ENCODE peak calls at places on chromosomes 1 and 21, in ten cellular contexts. V, U, L, N, B, P, Y, M, H and K are unnamed samples.

GRCh38 chr1:176949033-176949662 is 215.4 kb downstream of the ASTN1 start:
- DNase-seq in V (peak; percentile 48), U (peak; percentile 53), L (no peak), N (no peak), B (peak; percentile 25), P (no peak), Y (no peak), M (no peak), H (peak; percentile 66), K (peak; percentile 97)

GRCh38 chr1:116152577-116152943 is 41.4 kb downstream of the MAB21L3 start:
- DNase-seq in V (no peak), U (no peak), L (no peak), N (no peak), B (no peak), P (no peak), Y (no peak), M (no peak), H (no peak), K (no peak)

GRCh38 chr1:25486602-25487001 is 55.9 kb downstream of the MACO1 start:
- DNase-seq in V (peak; percentile 47), U (no peak), L (no peak), N (no peak), B (no peak), P (no peak), Y (peak; percentile 83), M (no peak), H (peak; percentile 14), K (peak; percentile 50)

GRCh38 chr21:28444131-28444530 is 548.5 kb downstream of the LTN1 start:
- DNase-seq in V (peak; percentile 51), U (no peak), L (no peak), N (no peak), B (no peak), P (no peak), Y (no peak), M (no peak), H (no peak), K (no peak)

GRCh38 chr1:15799004-15799867 is 8.2 kb downstream of the UQCRHL start:
- DNase-seq in V (peak; percentile 99), U (peak; percentile 89), L (no peak), N (no peak), B (peak; percentile 23), P (no peak), Y (no peak), M (no peak), H (peak; percentile 89), K (no peak)

GRCh38 chr1:97379387-97380075 is 541.3 kb downstream of the DPYD start:
- DNase-seq in V (peak; percentile 86), U (no peak), L (no peak), N (no peak), B (no peak), P (no peak), Y (no peak), M (no peak), H (no peak), K (no peak)

GRCh38 chr1:185719021-185719420 is 15.2 kb upstream of the HMCN1 start:
- DNase-seq in V (peak; percentile 96), U (peak; percentile 21), L (no peak), N (no peak), B (no peak), P (no peak), Y (no peak), M (no peak), H (no peak), K (peak; percentile 71)

GRCh38 chr1:6743189-6744101 is 41.8 kb upstream of the CAMTA1 start:
- DNase-seq in V (peak; percentile 89), U (no peak), L (no peak), N (no peak), B (peak; percentile 30), P (no peak), Y (no peak), M (no peak), H (peak; percentile 92), K (peak; percentile 27)

GRCh38 chr21:15192243-15192642 is 127.4 kb upstream of the NRIP1 start:
- DNase-seq in V (peak; percentile 13), U (no peak), L (no peak), N (no peak), B (no peak), P (no peak), Y (no peak), M (no peak), H (no peak), K (no peak)

GRCh38 chr1:67308136-67308535 is 463 bp downstream of the IL12RB2 start:
- DNase-seq in V (no peak), U (no peak), L (no peak), N (no peak), B (no peak), P (no peak), Y (no peak), M (no peak), H (no peak), K (no peak)

GRCh38 chr1:220876511-220877347 is 2.5 kb upstream of the HLX start:
- DNase-seq in V (no peak), U (no peak), L (no peak), N (no peak), B (no peak), P (no peak), Y (no peak), M (no peak), H (peak; percentile 84), K (no peak)

GRCh38 chr21:41953831-41954653 is at the start of gene C2CD2:
- DNase-seq in V (peak; percentile 91), U (peak; percentile 54), L (no peak), N (no peak), B (peak; percentile 77), P (no peak), Y (peak; percentile 35), M (no peak), H (peak; percentile 77), K (peak; percentile 78)